ENCODE peak calls at places on chromosomes 6 and 20, in seven cellular contexts. One of them, this sample, is unnamed. For H3K4me1, the result is how much of the 10 kb centered on the place peaks cover.

GRCh38 chr20:59084041-59084841 is 41.7 kb upstream of the PRELID3B start:
- DNase-seq in CD8-positive, alpha-beta T cell: no peak
- DNase-seq in endothelial cell of umbilical vein: no peak
- DNase-seq in heart left ventricle: peak
- DNase-seq in stomach: peak
- DNase-seq in body of pancreas: peak
- DNase-seq in suprapubic skin: no peak
- DNase-seq in this sample: no peak

GRCh38 chr6:89562114-89562815 is 76.3 kb downstream of the LYRM2 start:
- DNase-seq in CD8-positive, alpha-beta T cell: no peak
- DNase-seq in body of pancreas: no peak
- DNase-seq in suprapubic skin: no peak
- DNase-seq in endothelial cell of umbilical vein: no peak
- DNase-seq in heart left ventricle: no peak
- DNase-seq in stomach: no peak
- DNase-seq in this sample: no peak

GRCh38 chr6:116265081-116265829 is 11.4 kb upstream of the TSPYL4 start:
- DNase-seq in endothelial cell of umbilical vein: no peak
- DNase-seq in suprapubic skin: no peak
- DNase-seq in body of pancreas: no peak
- DNase-seq in heart left ventricle: peak
- DNase-seq in CD8-positive, alpha-beta T cell: no peak
- DNase-seq in stomach: peak
- DNase-seq in this sample: no peak

GRCh38 chr20:13765299-13765698 is 19.4 kb downstream of the ESF1 start:
- DNase-seq in heart left ventricle: no peak
- DNase-seq in CD8-positive, alpha-beta T cell: no peak
- DNase-seq in endothelial cell of umbilical vein: peak
- DNase-seq in stomach: no peak
- DNase-seq in suprapubic skin: no peak
- DNase-seq in body of pancreas: no peak
- DNase-seq in this sample: no peak

GRCh38 chr6:13776602-13777001 is 37.8 kb downstream of the MCUR1 start:
- DNase-seq in suprapubic skin: no peak
- DNase-seq in body of pancreas: no peak
- DNase-seq in heart left ventricle: no peak
- DNase-seq in CD8-positive, alpha-beta T cell: no peak
- DNase-seq in stomach: peak
- DNase-seq in endothelial cell of umbilical vein: no peak
- DNase-seq in this sample: peak

GRCh38 chr6:163392533-163392932 is 22.0 kb upstream of the QKI start:
- DNase-seq in body of pancreas: peak
- DNase-seq in stomach: peak
- DNase-seq in suprapubic skin: no peak
- DNase-seq in CD8-positive, alpha-beta T cell: no peak
- DNase-seq in endothelial cell of umbilical vein: peak
- DNase-seq in heart left ventricle: peak
- DNase-seq in this sample: no peak

GRCh38 chr6:154297210-154297609 is 59.4 kb downstream of the IPCEF1 start:
- DNase-seq in heart left ventricle: no peak
- DNase-seq in CD8-positive, alpha-beta T cell: no peak
- DNase-seq in endothelial cell of umbilical vein: no peak
- DNase-seq in suprapubic skin: no peak
- DNase-seq in body of pancreas: no peak
- DNase-seq in stomach: no peak
- DNase-seq in this sample: no peak

GRCh38 chr6:166341915-166342292 is 441 bp downstream of the SFT2D1 start:
- DNase-seq in CD8-positive, alpha-beta T cell: no peak
- DNase-seq in endothelial cell of umbilical vein: no peak
- DNase-seq in stomach: no peak
- DNase-seq in heart left ventricle: no peak
- DNase-seq in body of pancreas: no peak
- DNase-seq in suprapubic skin: no peak
- DNase-seq in this sample: no peak

GRCh38 chr6:17482711-17483110 is 89.3 kb downstream of the CAP2 start:
- DNase-seq in endothelial cell of umbilical vein: no peak
- DNase-seq in suprapubic skin: no peak
- DNase-seq in body of pancreas: no peak
- DNase-seq in heart left ventricle: no peak
- DNase-seq in CD8-positive, alpha-beta T cell: no peak
- DNase-seq in stomach: no peak
- DNase-seq in this sample: no peak

GRCh38 chr6:145704153-145704781 is 31.1 kb downstream of the EPM2A start:
- DNase-seq in body of pancreas: no peak
- DNase-seq in stomach: no peak
- DNase-seq in heart left ventricle: no peak
- DNase-seq in CD8-positive, alpha-beta T cell: no peak
- DNase-seq in suprapubic skin: no peak
- DNase-seq in endothelial cell of umbilical vein: peak
- DNase-seq in this sample: peak

GRCh38 chr20:9301129-9302072 is 213.0 kb upstream of the LAMP5 start:
- DNase-seq in body of pancreas: peak
- DNase-seq in stomach: no peak
- DNase-seq in CD8-positive, alpha-beta T cell: no peak
- DNase-seq in heart left ventricle: no peak
- DNase-seq in suprapubic skin: no peak
- DNase-seq in endothelial cell of umbilical vein: peak
- DNase-seq in this sample: peak

GRCh38 chr20:34755367-34755766 is 51.2 kb downstream of the TP53INP2 start:
- DNase-seq in stomach: no peak
- DNase-seq in endothelial cell of umbilical vein: no peak
- DNase-seq in body of pancreas: no peak
- DNase-seq in heart left ventricle: no peak
- DNase-seq in suprapubic skin: no peak
- DNase-seq in CD8-positive, alpha-beta T cell: no peak
- DNase-seq in this sample: no peak

GRCh38 chr20:38132156-38132909 is 32.7 kb downstream of the TGM2 start:
- DNase-seq in endothelial cell of umbilical vein: no peak
- DNase-seq in heart left ventricle: peak
- DNase-seq in CD8-positive, alpha-beta T cell: no peak
- DNase-seq in body of pancreas: no peak
- DNase-seq in suprapubic skin: no peak
- DNase-seq in stomach: no peak
- DNase-seq in this sample: no peak

GRCh38 chr20:38132910-38133501 is 32.1 kb downstream of the TGM2 start:
- DNase-seq in body of pancreas: no peak
- DNase-seq in endothelial cell of umbilical vein: no peak
- DNase-seq in suprapubic skin: no peak
- DNase-seq in heart left ventricle: no peak
- DNase-seq in stomach: no peak
- DNase-seq in CD8-positive, alpha-beta T cell: no peak
- DNase-seq in this sample: no peak

GRCh38 chr20:38130687-38131587 is 34.1 kb downstream of the TGM2 start:
- DNase-seq in body of pancreas: no peak
- DNase-seq in stomach: no peak
- DNase-seq in suprapubic skin: no peak
- DNase-seq in CD8-positive, alpha-beta T cell: no peak
- DNase-seq in heart left ventricle: no peak
- DNase-seq in endothelial cell of umbilical vein: no peak
- DNase-seq in this sample: no peak

GRCh38 chr20:38129893-38130609 is 35.0 kb downstream of the TGM2 start:
- DNase-seq in suprapubic skin: no peak
- DNase-seq in endothelial cell of umbilical vein: no peak
- DNase-seq in body of pancreas: no peak
- DNase-seq in heart left ventricle: no peak
- DNase-seq in CD8-positive, alpha-beta T cell: no peak
- DNase-seq in stomach: no peak
- DNase-seq in this sample: no peak

DNA sequence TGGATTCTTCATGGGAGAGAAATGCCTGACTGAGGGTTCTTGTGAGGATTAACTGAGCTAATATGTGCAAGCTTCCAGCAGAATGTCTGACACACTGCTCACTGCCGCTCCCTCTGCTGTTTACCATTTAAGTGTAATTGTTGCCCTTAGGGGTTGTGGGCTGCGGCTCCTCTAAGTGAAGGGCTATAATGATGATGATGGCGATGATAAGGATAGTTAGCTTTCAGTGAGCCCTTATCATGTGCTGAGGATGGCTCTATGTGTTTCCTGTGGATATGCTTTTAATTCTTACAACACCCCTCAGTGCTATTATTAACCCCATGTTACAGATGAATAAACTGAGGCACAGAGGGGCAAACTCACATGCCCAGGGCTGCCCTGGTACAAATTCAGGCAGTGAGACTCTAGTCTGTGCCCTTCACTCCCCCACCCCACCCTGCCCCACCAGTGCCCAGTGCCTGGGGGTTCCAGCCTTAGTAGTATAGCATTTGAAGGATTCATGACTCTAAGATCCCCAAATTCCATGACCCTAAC is 33.4 kb downstream of the TGM2 start:
- DNase-seq in stomach: no peak
- DNase-seq in suprapubic skin: no peak
- DNase-seq in heart left ventricle: no peak
- DNase-seq in body of pancreas: no peak
- DNase-seq in endothelial cell of umbilical vein: no peak
- DNase-seq in CD8-positive, alpha-beta T cell: no peak
- DNase-seq in this sample: no peak
- H3K4me1 ChIP-seq in stomach: under half
- H3K4me1 ChIP-seq in suprapubic skin: under half
- H3K4me1 ChIP-seq in heart left ventricle: under half
- H3K4me1 ChIP-seq in body of pancreas: under half
- H3K4me1 ChIP-seq in endothelial cell of umbilical vein: half or more
- H3K4me1 ChIP-seq in CD8-positive, alpha-beta T cell: under half
- H3K4me1 ChIP-seq in this sample: under half

GRCh38 chr6:137495652-137496391 is 1.6 kb upstream of the OLIG3 start:
- DNase-seq in CD8-positive, alpha-beta T cell: no peak
- DNase-seq in suprapubic skin: no peak
- DNase-seq in stomach: no peak
- DNase-seq in heart left ventricle: no peak
- DNase-seq in endothelial cell of umbilical vein: no peak
- DNase-seq in body of pancreas: no peak
- DNase-seq in this sample: no peak

GRCh38 chr6:137498488-137499219 is 4.5 kb upstream of the OLIG3 start:
- DNase-seq in CD8-positive, alpha-beta T cell: no peak
- DNase-seq in stomach: no peak
- DNase-seq in endothelial cell of umbilical vein: no peak
- DNase-seq in heart left ventricle: no peak
- DNase-seq in body of pancreas: no peak
- DNase-seq in suprapubic skin: no peak
- DNase-seq in this sample: no peak

GRCh38 chr6:137496392-137496767 is 2.2 kb upstream of the OLIG3 start:
- DNase-seq in body of pancreas: no peak
- DNase-seq in heart left ventricle: no peak
- DNase-seq in CD8-positive, alpha-beta T cell: no peak
- DNase-seq in suprapubic skin: no peak
- DNase-seq in endothelial cell of umbilical vein: no peak
- DNase-seq in stomach: no peak
- DNase-seq in this sample: no peak

GRCh38 chr6:137496909-137497721 is 2.9 kb upstream of the OLIG3 start:
- DNase-seq in endothelial cell of umbilical vein: no peak
- DNase-seq in suprapubic skin: no peak
- DNase-seq in heart left ventricle: no peak
- DNase-seq in CD8-positive, alpha-beta T cell: no peak
- DNase-seq in stomach: no peak
- DNase-seq in body of pancreas: no peak
- DNase-seq in this sample: no peak

DNA sequence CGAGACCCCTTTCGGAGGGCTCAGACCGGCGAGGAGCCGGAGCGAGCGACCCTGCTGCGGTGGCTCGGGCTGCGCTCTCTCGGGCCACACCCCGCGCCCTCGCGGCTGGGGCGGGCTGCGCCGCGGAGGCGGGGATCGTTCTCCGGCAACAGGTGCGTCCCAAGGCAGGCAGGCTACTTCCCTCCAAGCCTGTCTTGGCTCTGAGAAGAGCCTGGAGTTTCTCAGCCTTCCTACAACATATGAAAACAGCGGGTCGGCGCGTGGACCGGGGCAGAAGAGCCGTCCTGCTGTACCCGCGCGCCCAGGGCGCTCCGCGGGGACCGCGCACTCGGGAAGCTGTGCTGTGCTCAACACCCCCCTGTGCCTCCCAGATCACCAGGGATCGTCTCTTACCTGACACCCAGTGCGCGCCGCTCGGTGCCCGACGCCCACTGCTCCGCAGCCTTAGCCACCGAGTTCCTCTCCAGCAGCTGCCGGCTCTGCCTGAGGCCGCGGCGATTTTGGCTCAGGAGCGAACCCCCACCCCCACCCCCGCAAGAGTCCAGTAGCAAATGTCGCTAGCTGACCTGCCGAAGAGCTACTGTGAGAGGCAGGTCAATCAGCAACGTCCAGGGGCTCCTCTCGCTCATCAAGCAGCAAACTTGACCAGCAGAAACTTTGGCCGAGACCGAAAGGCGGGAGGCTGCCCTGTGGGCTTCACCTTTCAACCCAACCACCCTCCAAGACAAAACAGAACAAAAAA is 3.7 kb upstream of the OLIG3 start:
- DNase-seq in stomach: no peak
- DNase-seq in CD8-positive, alpha-beta T cell: no peak
- DNase-seq in heart left ventricle: no peak
- DNase-seq in suprapubic skin: no peak
- DNase-seq in body of pancreas: no peak
- DNase-seq in endothelial cell of umbilical vein: no peak
- DNase-seq in this sample: no peak
- H3K4me3 ChIP-seq in stomach: peak
- H3K4me3 ChIP-seq in CD8-positive, alpha-beta T cell: peak
- H3K4me3 ChIP-seq in heart left ventricle: no peak
- H3K4me3 ChIP-seq in suprapubic skin: peak
- H3K4me3 ChIP-seq in body of pancreas: peak
- H3K4me3 ChIP-seq in endothelial cell of umbilical vein: no peak
- H3K4me3 ChIP-seq in this sample: no peak

GRCh38 chr20:20360464-20360863 is 7.4 kb upstream of the INSM1 start:
- DNase-seq in heart left ventricle: no peak
- DNase-seq in stomach: peak
- DNase-seq in CD8-positive, alpha-beta T cell: no peak
- DNase-seq in body of pancreas: peak
- DNase-seq in endothelial cell of umbilical vein: peak
- DNase-seq in suprapubic skin: no peak
- DNase-seq in this sample: peak
- H3K4me1 ChIP-seq in heart left ventricle: under half
- H3K4me1 ChIP-seq in stomach: under half
- H3K4me1 ChIP-seq in CD8-positive, alpha-beta T cell: under half
- H3K4me1 ChIP-seq in body of pancreas: under half
- H3K4me1 ChIP-seq in endothelial cell of umbilical vein: under half
- H3K4me1 ChIP-seq in suprapubic skin: under half
- H3K4me1 ChIP-seq in this sample: under half

DNA sequence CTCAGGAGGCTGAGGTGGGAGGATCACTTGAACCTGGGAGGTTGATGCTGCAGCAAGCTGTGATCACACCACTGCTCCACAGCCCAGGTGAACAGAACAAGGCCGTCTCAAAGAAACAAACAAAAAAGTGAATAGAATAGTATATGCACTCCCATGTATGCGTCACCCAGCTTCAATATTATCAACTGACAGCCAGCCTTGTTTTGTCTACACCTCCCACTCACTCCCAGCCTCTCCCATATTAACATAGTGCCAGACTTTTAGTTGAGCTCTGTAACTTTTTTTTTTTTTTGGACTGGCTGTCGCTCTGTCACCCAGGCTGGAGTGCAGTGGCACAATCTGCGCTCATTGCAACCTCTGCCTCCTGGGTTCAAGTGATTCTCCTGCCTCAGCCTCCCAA is 18.1 kb upstream of the ILRUN start:
- DNase-seq in heart left ventricle: no peak
- DNase-seq in endothelial cell of umbilical vein: no peak
- DNase-seq in stomach: no peak
- DNase-seq in suprapubic skin: peak
- DNase-seq in CD8-positive, alpha-beta T cell: no peak
- DNase-seq in body of pancreas: no peak
- DNase-seq in this sample: no peak
- H3K4me3 ChIP-seq in heart left ventricle: no peak
- H3K4me3 ChIP-seq in endothelial cell of umbilical vein: no peak
- H3K4me3 ChIP-seq in stomach: no peak
- H3K4me3 ChIP-seq in suprapubic skin: no peak
- H3K4me3 ChIP-seq in CD8-positive, alpha-beta T cell: no peak
- H3K4me3 ChIP-seq in body of pancreas: no peak
- H3K4me3 ChIP-seq in this sample: no peak

This sample was measured in osteoblast.